ENCODE peak calls at places on chromosomes 13 and 19, in nine cellular contexts. One of them, this sample, is unnamed.

GRCh38 chr13:77425705-77426104 is 98.8 kb upstream of the MYCBP2 start:
- DNase-seq in lung: no peak
- DNase-seq in right atrium auricular region: no peak
- DNase-seq in fibroblast of lung: no peak
- DNase-seq in left ventricle myocardium inferior: no peak
- DNase-seq in CD4-positive, alpha-beta T cell: no peak
- DNase-seq in transverse colon: no peak
- DNase-seq in SK-N-SH: no peak
- DNase-seq in small intestine: no peak
- DNase-seq in this sample: no peak

GRCh38 chr13:47628666-47629065 is 372.4 kb downstream of the SUCLA2 start:
- DNase-seq in lung: no peak
- DNase-seq in right atrium auricular region: no peak
- DNase-seq in fibroblast of lung: peak; percentile 85
- DNase-seq in left ventricle myocardium inferior: no peak
- DNase-seq in CD4-positive, alpha-beta T cell: no peak
- DNase-seq in transverse colon: no peak
- DNase-seq in SK-N-SH: no peak
- DNase-seq in small intestine: no peak
- DNase-seq in this sample: no peak

GRCh38 chr13:113364933-113365371 is 1.0 kb upstream of the GRTP1 start:
- DNase-seq in lung: no peak
- DNase-seq in right atrium auricular region: peak; percentile 56
- DNase-seq in fibroblast of lung: no peak
- DNase-seq in left ventricle myocardium inferior: no peak
- DNase-seq in CD4-positive, alpha-beta T cell: no peak
- DNase-seq in transverse colon: no peak
- DNase-seq in SK-N-SH: peak; percentile 57
- DNase-seq in small intestine: no peak
- DNase-seq in this sample: no peak

GRCh38 chr13:101919541-101920306 is 467.2 kb downstream of the ITGBL1 start:
- DNase-seq in lung: no peak
- DNase-seq in right atrium auricular region: no peak
- DNase-seq in fibroblast of lung: peak; percentile 35
- DNase-seq in left ventricle myocardium inferior: peak; percentile 27
- DNase-seq in CD4-positive, alpha-beta T cell: no peak
- DNase-seq in transverse colon: no peak
- DNase-seq in SK-N-SH: peak; percentile 6
- DNase-seq in small intestine: no peak
- DNase-seq in this sample: peak; percentile 24

GRCh38 chr19:56309511-56310185 is 5.0 kb downstream of the ZSCAN5A start:
- DNase-seq in lung: peak; percentile 49
- DNase-seq in right atrium auricular region: no peak
- DNase-seq in fibroblast of lung: peak; percentile 8
- DNase-seq in left ventricle myocardium inferior: peak; percentile 41
- DNase-seq in CD4-positive, alpha-beta T cell: peak; percentile 45
- DNase-seq in transverse colon: peak; percentile 51
- DNase-seq in SK-N-SH: peak; percentile 80
- DNase-seq in small intestine: peak; percentile 25
- DNase-seq in this sample: peak; percentile 32

GRCh38 chr19:16627194-16627927 is 643 bp downstream of the MED26 start:
- DNase-seq in lung: no peak
- DNase-seq in right atrium auricular region: no peak
- DNase-seq in fibroblast of lung: no peak
- DNase-seq in left ventricle myocardium inferior: no peak
- DNase-seq in CD4-positive, alpha-beta T cell: no peak
- DNase-seq in transverse colon: peak; percentile 24
- DNase-seq in SK-N-SH: peak; percentile 44
- DNase-seq in small intestine: no peak
- DNase-seq in this sample: peak; percentile 31

GRCh38 chr13:99281811-99282263 is 23.7 kb upstream of the GPR18 start:
- DNase-seq in lung: peak; percentile 64
- DNase-seq in right atrium auricular region: peak; percentile 77
- DNase-seq in fibroblast of lung: no peak
- DNase-seq in left ventricle myocardium inferior: peak; percentile 62
- DNase-seq in CD4-positive, alpha-beta T cell: peak; percentile 56
- DNase-seq in transverse colon: peak; percentile 62
- DNase-seq in SK-N-SH: no peak
- DNase-seq in small intestine: no peak
- DNase-seq in this sample: no peak

GRCh38 chr19:38149597-38149996 is 74.4 kb downstream of the DPF1 start:
- DNase-seq in lung: no peak
- DNase-seq in right atrium auricular region: no peak
- DNase-seq in fibroblast of lung: peak; percentile 16
- DNase-seq in left ventricle myocardium inferior: no peak
- DNase-seq in CD4-positive, alpha-beta T cell: no peak
- DNase-seq in transverse colon: no peak
- DNase-seq in SK-N-SH: no peak
- DNase-seq in small intestine: no peak
- DNase-seq in this sample: no peak

GRCh38 chr19:10112895-10113591 is 1.6 kb downstream of the P2RY11 start:
- DNase-seq in lung: no peak
- DNase-seq in right atrium auricular region: no peak
- DNase-seq in fibroblast of lung: peak; percentile 23
- DNase-seq in left ventricle myocardium inferior: no peak
- DNase-seq in CD4-positive, alpha-beta T cell: peak; percentile 72
- DNase-seq in transverse colon: peak; percentile 68
- DNase-seq in SK-N-SH: peak; percentile 75
- DNase-seq in small intestine: peak; percentile 60
- DNase-seq in this sample: no peak

GRCh38 chr13:113562866-113563265 is 21.7 kb upstream of the TFDP1 start:
- DNase-seq in lung: peak; percentile 16
- DNase-seq in right atrium auricular region: no peak
- DNase-seq in fibroblast of lung: no peak
- DNase-seq in left ventricle myocardium inferior: no peak
- DNase-seq in CD4-positive, alpha-beta T cell: no peak
- DNase-seq in transverse colon: no peak
- DNase-seq in SK-N-SH: no peak
- DNase-seq in small intestine: no peak
- DNase-seq in this sample: no peak

GRCh38 chr13:24851546-24851945 is 87.6 kb downstream of the RNF17 start:
- DNase-seq in lung: no peak
- DNase-seq in right atrium auricular region: no peak
- DNase-seq in fibroblast of lung: peak; percentile 3
- DNase-seq in left ventricle myocardium inferior: no peak
- DNase-seq in CD4-positive, alpha-beta T cell: no peak
- DNase-seq in transverse colon: no peak
- DNase-seq in SK-N-SH: no peak
- DNase-seq in small intestine: no peak
- DNase-seq in this sample: no peak

GRCh38 chr13:75359266-75359665 is 122.7 kb downstream of the TBC1D4 start:
- DNase-seq in lung: no peak
- DNase-seq in right atrium auricular region: no peak
- DNase-seq in fibroblast of lung: peak; percentile 98
- DNase-seq in left ventricle myocardium inferior: no peak
- DNase-seq in CD4-positive, alpha-beta T cell: no peak
- DNase-seq in transverse colon: no peak
- DNase-seq in SK-N-SH: no peak
- DNase-seq in small intestine: no peak
- DNase-seq in this sample: peak; percentile 22

GRCh38 chr13:75357576-75358295 is 124.2 kb downstream of the TBC1D4 start:
- DNase-seq in lung: no peak
- DNase-seq in right atrium auricular region: no peak
- DNase-seq in fibroblast of lung: peak; percentile 66
- DNase-seq in left ventricle myocardium inferior: no peak
- DNase-seq in CD4-positive, alpha-beta T cell: peak; percentile 46
- DNase-seq in transverse colon: no peak
- DNase-seq in SK-N-SH: peak; percentile 74
- DNase-seq in small intestine: peak; percentile 42
- DNase-seq in this sample: peak; percentile 46

GRCh38 chr13:75355609-75356008 is 126.4 kb downstream of the TBC1D4 start:
- DNase-seq in lung: no peak
- DNase-seq in right atrium auricular region: no peak
- DNase-seq in fibroblast of lung: no peak
- DNase-seq in left ventricle myocardium inferior: no peak
- DNase-seq in CD4-positive, alpha-beta T cell: no peak
- DNase-seq in transverse colon: no peak
- DNase-seq in SK-N-SH: no peak
- DNase-seq in small intestine: no peak
- DNase-seq in this sample: no peak

GRCh38 chr13:75353786-75354193 is 128.2 kb downstream of the TBC1D4 start:
- DNase-seq in lung: no peak
- DNase-seq in right atrium auricular region: no peak
- DNase-seq in fibroblast of lung: peak; percentile 82
- DNase-seq in left ventricle myocardium inferior: no peak
- DNase-seq in CD4-positive, alpha-beta T cell: no peak
- DNase-seq in transverse colon: no peak
- DNase-seq in SK-N-SH: no peak
- DNase-seq in small intestine: no peak
- DNase-seq in this sample: no peak

DNA sequence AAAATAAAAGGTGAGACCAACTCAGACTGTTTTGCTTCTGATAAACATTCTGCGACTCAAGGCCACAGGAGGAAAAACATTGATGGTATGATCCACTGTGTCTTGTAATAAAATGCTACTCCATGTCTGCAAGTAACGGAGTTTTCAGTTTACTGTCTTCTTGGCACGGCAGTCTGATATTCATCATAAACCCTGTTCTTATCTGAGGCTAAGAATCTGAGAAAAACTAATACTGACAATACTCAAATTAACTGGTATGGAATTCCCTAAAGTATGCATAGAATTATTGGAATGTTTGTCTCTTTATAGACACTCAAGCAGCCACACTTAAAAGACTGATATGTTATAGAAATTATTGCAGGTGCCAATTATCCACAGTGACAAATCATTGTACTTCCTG is 125.5 kb downstream of the TBC1D4 start:
- DNase-seq in lung: no peak
- DNase-seq in right atrium auricular region: no peak
- DNase-seq in fibroblast of lung: peak; percentile 55
- DNase-seq in left ventricle myocardium inferior: no peak
- DNase-seq in CD4-positive, alpha-beta T cell: no peak
- DNase-seq in transverse colon: no peak
- DNase-seq in SK-N-SH: no peak
- DNase-seq in small intestine: no peak
- DNase-seq in this sample: no peak
- H3K27ac ChIP-seq in lung: peak overlapping the region; percentile 27
- H3K27ac ChIP-seq in right atrium auricular region: no peak overlapping the region
- H3K27ac ChIP-seq in fibroblast of lung: no peak overlapping the region
- H3K27ac ChIP-seq in left ventricle myocardium inferior: no peak overlapping the region
- H3K27ac ChIP-seq in CD4-positive, alpha-beta T cell: no peak overlapping the region
- H3K27ac ChIP-seq in transverse colon: no peak overlapping the region
- H3K27ac ChIP-seq in SK-N-SH: no peak overlapping the region
- H3K27ac ChIP-seq in small intestine: no peak overlapping the region
- H3K27ac ChIP-seq in this sample: no peak overlapping the region

GRCh38 chr13:23679214-23679613 is 109.0 kb downstream of the TNFRSF19 start:
- DNase-seq in lung: no peak
- DNase-seq in right atrium auricular region: no peak
- DNase-seq in fibroblast of lung: peak; percentile 88
- DNase-seq in left ventricle myocardium inferior: no peak
- DNase-seq in CD4-positive, alpha-beta T cell: no peak
- DNase-seq in transverse colon: no peak
- DNase-seq in SK-N-SH: no peak
- DNase-seq in small intestine: no peak
- DNase-seq in this sample: no peak
- H3K27ac ChIP-seq in lung: no peak overlapping the region
- H3K27ac ChIP-seq in right atrium auricular region: no peak overlapping the region
- H3K27ac ChIP-seq in fibroblast of lung: peak overlapping the region; percentile 44
- H3K27ac ChIP-seq in left ventricle myocardium inferior: no peak overlapping the region
- H3K27ac ChIP-seq in CD4-positive, alpha-beta T cell: no peak overlapping the region
- H3K27ac ChIP-seq in transverse colon: no peak overlapping the region
- H3K27ac ChIP-seq in SK-N-SH: no peak overlapping the region
- H3K27ac ChIP-seq in small intestine: no peak overlapping the region
- H3K27ac ChIP-seq in this sample: no peak overlapping the region

GRCh38 chr19:18493440-18494266 is 28.2 kb downstream of the ELL start:
- DNase-seq in lung: no peak
- DNase-seq in right atrium auricular region: no peak
- DNase-seq in fibroblast of lung: no peak
- DNase-seq in left ventricle myocardium inferior: no peak
- DNase-seq in CD4-positive, alpha-beta T cell: no peak
- DNase-seq in transverse colon: no peak
- DNase-seq in SK-N-SH: no peak
- DNase-seq in small intestine: no peak
- DNase-seq in this sample: no peak
- H3K27ac ChIP-seq in lung: no peak overlapping the region
- H3K27ac ChIP-seq in right atrium auricular region: peak overlapping the region; percentile 86
- H3K27ac ChIP-seq in fibroblast of lung: no peak overlapping the region
- H3K27ac ChIP-seq in left ventricle myocardium inferior: peak overlapping the region; percentile 79
- H3K27ac ChIP-seq in CD4-positive, alpha-beta T cell: peak overlapping the region; percentile 77
- H3K27ac ChIP-seq in transverse colon: peak overlapping the region; percentile 44
- H3K27ac ChIP-seq in SK-N-SH: no peak overlapping the region
- H3K27ac ChIP-seq in small intestine: peak overlapping the region; percentile 56
- H3K27ac ChIP-seq in this sample: no peak overlapping the region

GRCh38 chr19:3721900-3722442 is 13.8 kb downstream of the TJP3 start:
- DNase-seq in lung: no peak
- DNase-seq in right atrium auricular region: no peak
- DNase-seq in fibroblast of lung: no peak
- DNase-seq in left ventricle myocardium inferior: no peak
- DNase-seq in CD4-positive, alpha-beta T cell: no peak
- DNase-seq in transverse colon: no peak
- DNase-seq in SK-N-SH: no peak
- DNase-seq in small intestine: no peak
- DNase-seq in this sample: no peak

GRCh38 chr19:3722443-3723109 is 14.4 kb downstream of the TJP3 start:
- DNase-seq in lung: peak; percentile 48
- DNase-seq in right atrium auricular region: no peak
- DNase-seq in fibroblast of lung: no peak
- DNase-seq in left ventricle myocardium inferior: no peak
- DNase-seq in CD4-positive, alpha-beta T cell: no peak
- DNase-seq in transverse colon: peak; percentile 87
- DNase-seq in SK-N-SH: peak; percentile 59
- DNase-seq in small intestine: peak; percentile 92
- DNase-seq in this sample: no peak

GRCh38 chr19:3720533-3720917 is 12.3 kb downstream of the TJP3 start:
- DNase-seq in lung: no peak
- DNase-seq in right atrium auricular region: no peak
- DNase-seq in fibroblast of lung: no peak
- DNase-seq in left ventricle myocardium inferior: no peak
- DNase-seq in CD4-positive, alpha-beta T cell: no peak
- DNase-seq in transverse colon: peak; percentile 93
- DNase-seq in SK-N-SH: no peak
- DNase-seq in small intestine: peak; percentile 99
- DNase-seq in this sample: no peak

GRCh38 chr19:3719868-3720532 is 11.8 kb downstream of the TJP3 start:
- DNase-seq in lung: no peak
- DNase-seq in right atrium auricular region: no peak
- DNase-seq in fibroblast of lung: no peak
- DNase-seq in left ventricle myocardium inferior: no peak
- DNase-seq in CD4-positive, alpha-beta T cell: no peak
- DNase-seq in transverse colon: no peak
- DNase-seq in SK-N-SH: no peak
- DNase-seq in small intestine: no peak
- DNase-seq in this sample: no peak

DNA sequence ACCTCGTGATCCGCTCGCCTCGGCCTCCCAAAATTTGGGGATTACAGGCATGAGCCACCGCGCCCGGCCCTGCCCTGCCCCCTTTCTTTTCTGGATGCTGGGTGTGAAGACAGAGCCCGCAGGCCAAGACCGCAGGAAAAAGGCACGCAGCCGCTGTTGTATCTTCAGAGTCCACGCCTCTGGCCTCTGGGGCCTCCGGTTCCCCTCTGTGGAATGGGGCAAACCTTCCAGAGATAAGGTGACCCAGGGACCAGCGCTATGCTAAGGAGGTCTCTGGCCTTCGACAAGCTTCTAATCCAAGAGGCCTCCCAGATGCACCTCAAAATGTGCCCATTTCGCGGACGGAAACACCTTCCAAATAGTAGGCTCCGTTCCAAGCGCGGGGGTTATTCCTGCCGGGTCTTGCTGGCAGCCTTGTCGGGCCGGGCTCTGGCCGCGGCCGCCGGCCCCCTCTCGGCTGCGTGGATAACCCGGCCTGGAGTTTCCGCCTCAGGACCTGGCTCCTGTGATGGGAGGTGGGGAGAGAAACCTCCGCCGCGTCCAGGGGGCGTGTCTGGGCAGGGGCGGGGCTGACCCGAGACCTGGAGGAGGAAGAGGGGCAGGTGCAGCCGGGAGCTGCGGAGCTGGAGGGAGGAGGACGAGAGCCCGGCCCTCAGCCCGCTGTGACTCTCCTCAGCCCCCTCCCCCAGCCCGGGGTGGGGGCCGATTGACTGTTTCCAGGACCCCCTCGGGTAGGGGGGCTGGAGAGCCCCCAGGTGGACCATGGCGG is 13.1 kb downstream of the TJP3 start:
- DNase-seq in lung: peak; percentile 93
- DNase-seq in right atrium auricular region: no peak
- DNase-seq in fibroblast of lung: peak; percentile 80
- DNase-seq in left ventricle myocardium inferior: peak; percentile 66
- DNase-seq in CD4-positive, alpha-beta T cell: peak; percentile 88
- DNase-seq in transverse colon: peak; percentile 97
- DNase-seq in SK-N-SH: peak; percentile 98
- DNase-seq in small intestine: peak; percentile 97
- DNase-seq in this sample: peak; percentile 84
- H3K27ac ChIP-seq in lung: no peak overlapping the region
- H3K27ac ChIP-seq in right atrium auricular region: no peak overlapping the region
- H3K27ac ChIP-seq in fibroblast of lung: no peak overlapping the region
- H3K27ac ChIP-seq in left ventricle myocardium inferior: no peak overlapping the region
- H3K27ac ChIP-seq in CD4-positive, alpha-beta T cell: no peak overlapping the region
- H3K27ac ChIP-seq in transverse colon: peak overlapping the region; percentile 94
- H3K27ac ChIP-seq in SK-N-SH: no peak overlapping the region
- H3K27ac ChIP-seq in small intestine: peak overlapping the region; percentile 92
- H3K27ac ChIP-seq in this sample: no peak overlapping the region